ENCODE peak calls at places on chromosomes 7 and 10, in six cellular contexts. A, Y, G, V, K and N are unnamed samples.
A peak's percentile ranks its signal among the peaks of the same experiment; 100 is the strongest.

GRCh38 chr10:99777918-99778716 is 4.3 kb upstream of the ABCC2 start:
- DNase-seq in A (peak; percentile 71), Y (no peak), G (no peak), V (no peak), K (no peak), N (no peak)

GRCh38 chr7:142111509-142111908 is at the start of gene MGAM2:
- DNase-seq in A (no peak), Y (no peak), G (no peak), V (no peak), K (no peak), N (no peak)

GRCh38 chr7:8380130-8380529 is 53.3 kb upstream of the NXPH1 start:
- DNase-seq in A (no peak), Y (no peak), G (no peak), V (no peak), K (no peak), N (no peak)

GRCh38 chr10:33858326-33858725 is 523.9 kb upstream of the NRP1 start:
- DNase-seq in A (no peak), Y (no peak), G (no peak), V (no peak), K (no peak), N (no peak)

GRCh38 chr10:131076341-131076740 is 235.2 kb downstream of the TCERG1L start:
- DNase-seq in A (no peak), Y (no peak), G (no peak), V (no peak), K (no peak), N (no peak)

GRCh38 chr7:26898917-26899316 is 34.5 kb upstream of the SKAP2 start:
- DNase-seq in A (no peak), Y (no peak), G (peak; percentile 11), V (no peak), K (no peak), N (no peak)

GRCh38 chr10:24730811-24731210 is 7.1 kb upstream of the ARHGAP21 start:
- DNase-seq in A (no peak), Y (no peak), G (no peak), V (no peak), K (no peak), N (no peak)

GRCh38 chr7:33654641-33655040 is 250.7 kb upstream of the BMPER start:
- DNase-seq in A (no peak), Y (no peak), G (no peak), V (no peak), K (no peak), N (no peak)

GRCh38 chr10:103333934-103334520 is 16.9 kb downstream of the PCGF6 start:
- DNase-seq in A (peak; percentile 44), Y (no peak), G (peak; percentile 1), V (no peak), K (peak; percentile 28), N (peak; percentile 24)

GRCh38 chr10:50420166-50420565 is 168.8 kb upstream of the ASAH2 start:
- DNase-seq in A (no peak), Y (no peak), G (no peak), V (no peak), K (no peak), N (no peak)

GRCh38 chr10:58464956-58465355 is 47.7 kb upstream of the BICC1 start:
- DNase-seq in A (no peak), Y (no peak), G (no peak), V (no peak), K (no peak), N (no peak)

GRCh38 chr7:30976381-30976780 is 12.6 kb downstream of the GHRHR start:
- DNase-seq in A (no peak), Y (no peak), G (no peak), V (no peak), K (no peak), N (no peak)

GRCh38 chr7:105851064-105851463 is 25.3 kb downstream of the ATXN7L1 start:
- DNase-seq in A (no peak), Y (no peak), G (no peak), V (no peak), K (no peak), N (no peak)

GRCh38 chr10:132464256-132465192 is 67.5 kb downstream of the PWWP2B start:
- DNase-seq in A (peak; percentile 32), Y (peak; percentile 95), G (no peak), V (no peak), K (peak; percentile 71), N (no peak)

GRCh38 chr10:114623661-114624294 is 34.3 kb downstream of the ABLIM1 start:
- DNase-seq in A (peak; percentile 77), Y (no peak), G (peak; percentile 72), V (no peak), K (peak; percentile 70), N (peak; percentile 93)

GRCh38 chr7:74306737-74307469 is 17.7 kb downstream of the CLIP2 start:
- DNase-seq in A (peak; percentile 30), Y (peak; percentile 72), G (peak; percentile 28), V (peak; percentile 70), K (peak; percentile 75), N (peak; percentile 75)

GRCh38 chr7:91565499-91566331 is 301.5 kb downstream of the FZD1 start:
- DNase-seq in A (no peak), Y (no peak), G (no peak), V (no peak), K (no peak), N (peak; percentile 57)

GRCh38 chr7:134400859-134401258 is 58.0 kb downstream of the AKR1B1 start:
- DNase-seq in A (no peak), Y (no peak), G (no peak), V (no peak), K (no peak), N (no peak)

GRCh38 chr10:44968887-44969400 is 9.3 kb downstream of the RASSF4 start:
- DNase-seq in A (no peak), Y (no peak), G (no peak), V (no peak), K (no peak), N (no peak)

GRCh38 chr7:78090616-78091015 is 292.0 kb downstream of the PHTF2 start:
- DNase-seq in A (peak; percentile 4), Y (no peak), G (no peak), V (no peak), K (no peak), N (no peak)

GRCh38 chr7:88391247-88391646 is 84.6 kb upstream of the STEAP4 start:
- DNase-seq in A (no peak), Y (no peak), G (no peak), V (no peak), K (no peak), N (no peak)

GRCh38 chr10:21726601-21727295 is 192.7 kb downstream of the MLLT10 start:
- DNase-seq in A (no peak), Y (no peak), G (no peak), V (no peak), K (no peak), N (no peak)

GRCh38 chr7:117021960-117022359 is 68.7 kb downstream of the ST7 start:
- DNase-seq in A (no peak), Y (no peak), G (no peak), V (no peak), K (no peak), N (no peak)

GRCh38 chr10:114208351-114208750 is 29.2 kb downstream of the TDRD1 start:
- DNase-seq in A (no peak), Y (no peak), G (no peak), V (no peak), K (no peak), N (no peak)

GRCh38 chr7:2544541-2545188 is 10.7 kb downstream of the BRAT1 start:
- DNase-seq in A (no peak), Y (no peak), G (no peak), V (peak; percentile 8), K (no peak), N (no peak)

GRCh38 chr7:91835191-91836064 is 45.1 kb downstream of the MTERF1 start:
- DNase-seq in A (peak; percentile 30), Y (no peak), G (no peak), V (no peak), K (no peak), N (peak; percentile 42)

GRCh38 chr7:96414931-96415292 is 93.0 kb upstream of the SLC25A13 start:
- DNase-seq in A (peak; percentile 52), Y (peak; percentile 27), G (no peak), V (peak; percentile 52), K (peak; percentile 36), N (peak; percentile 6)

DNA sequence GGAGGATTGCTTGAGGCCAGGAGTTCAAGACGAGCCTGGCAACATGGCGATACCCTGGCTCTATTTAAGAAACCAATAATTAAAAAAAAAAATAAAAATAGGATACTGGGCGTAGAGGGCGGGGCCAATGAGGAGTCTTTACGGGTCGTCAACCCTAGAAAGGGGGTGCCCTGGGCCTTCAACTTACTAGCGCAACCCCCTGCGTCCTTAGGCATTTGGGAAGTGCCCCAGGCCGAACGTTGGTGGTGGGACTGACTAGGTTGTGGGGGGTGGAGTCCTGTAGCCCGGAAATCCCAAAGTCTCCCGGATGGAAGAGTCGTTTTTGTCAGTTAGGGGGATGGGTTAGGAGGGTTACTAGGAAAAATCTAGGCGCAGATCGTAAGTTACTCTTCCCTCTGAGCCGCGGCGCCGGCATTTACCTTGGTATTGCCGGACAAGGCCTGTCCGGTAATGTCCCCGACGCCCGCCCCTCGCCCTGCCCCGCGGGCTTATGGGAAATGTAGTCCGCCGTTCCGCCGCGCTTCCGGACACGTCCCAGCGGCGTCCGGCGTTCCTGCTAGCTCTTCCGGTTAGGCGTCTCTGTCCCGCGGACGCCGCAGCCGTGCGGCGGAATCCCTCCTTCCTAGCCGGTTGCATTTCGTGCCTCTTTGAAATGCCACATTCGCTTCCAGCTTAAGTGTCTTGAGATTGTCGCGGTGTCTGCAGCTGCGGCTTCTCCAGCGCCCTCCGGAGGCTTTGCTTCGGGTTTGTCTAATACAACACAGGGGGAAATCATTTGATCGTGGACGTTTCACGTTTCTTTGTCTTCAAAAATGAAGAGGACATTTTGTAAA is 1.3 kb upstream of the ACBD5 start:
- DNase-seq in A (peak; percentile 96), Y (peak; percentile 95), G (peak; percentile 73), V (peak; percentile 93), K (peak; percentile 96), N (peak; percentile 97)
- TF ChIP-seq CTCF in A (peak; percentile 58), Y (peak; percentile 24), G (peak; percentile 36), V (peak; percentile 34), K (peak; percentile 22), N (peak; percentile 28)

GRCh38 chr10:26502988-26503387 is 64.8 kb downstream of the APBB1IP start:
- DNase-seq in A (no peak), Y (no peak), G (no peak), V (no peak), K (peak; percentile 3), N (no peak)

GRCh38 chr10:26507441-26507840 is 69.3 kb downstream of the APBB1IP start:
- DNase-seq in A (no peak), Y (no peak), G (no peak), V (no peak), K (no peak), N (no peak)

GRCh38 chr10:26508016-26508415 is 69.9 kb downstream of the APBB1IP start:
- DNase-seq in A (no peak), Y (no peak), G (no peak), V (no peak), K (no peak), N (no peak)

GRCh38 chr10:26505491-26505890 is 67.3 kb downstream of the APBB1IP start:
- DNase-seq in A (no peak), Y (no peak), G (no peak), V (no peak), K (no peak), N (no peak)

GRCh38 chr10:26503911-26504310 is 65.8 kb downstream of the APBB1IP start:
- DNase-seq in A (no peak), Y (no peak), G (no peak), V (no peak), K (no peak), N (no peak)
- TF ChIP-seq CTCF in A (no peak), Y (no peak), G (peak; percentile 26), V (no peak), K (no peak), N (no peak)

GRCh38 chr7:818031-818699 is 14.1 kb upstream of the SUN1 start:
- DNase-seq in A (peak; percentile 66), Y (no peak), G (peak; percentile 21), V (no peak), K (peak; percentile 34), N (peak; percentile 74)
- TF ChIP-seq CTCF in A (peak; percentile 44), Y (no peak), G (peak; percentile 4), V (peak; percentile 77), K (peak; percentile 35), N (peak; percentile 22)

GRCh38 chr7:114217026-114217425 is 197.6 kb upstream of the FOXP2 start:
- DNase-seq in A (peak; percentile 15), Y (no peak), G (no peak), V (no peak), K (peak; percentile 0), N (no peak)
- TF ChIP-seq CTCF in A (peak; percentile 32), Y (no peak), G (peak; percentile 8), V (no peak), K (no peak), N (no peak)